ENCODE peak calls at places on chromosomes 11 and 22, in ten cellular contexts. E is IMR-90, Q is fibroblast of lung, M is GM23248, C is K562, Y is mammary epithelial cell, Z is H1, J is GM23338, K is endothelial cell of umbilical vein, D is SK-N-SH. V is an unnamed sample.

GRCh38 chr22:46737105-46737975 is 712 bp downstream of the CERK start:
- DNase-seq in Y (no peak), E (peak; percentile 34), Z (no peak), K (peak; percentile 38), D (no peak), M (peak; percentile 62), C (peak; percentile 72), J (peak; percentile 65), Q (peak; percentile 39), V (peak; percentile 72)

GRCh38 chr11:36684840-36685800 is 87.1 kb upstream of the RAG2 start:
- DNase-seq in D (no peak), Y (no peak), J (no peak), K (no peak), C (no peak), Q (no peak), E (no peak), Z (no peak), M (no peak), V (no peak)

GRCh38 chr22:33409134-33409533 is 351.0 kb upstream of the SYN3 start:
- DNase-seq in C (no peak), J (peak; percentile 25), D (no peak), E (no peak), Z (no peak), M (no peak), Q (no peak), K (no peak), Y (no peak), V (peak; percentile 19)

GRCh38 chr11:20156280-20156875 is 3.9 kb downstream of the DBX1 start:
- DNase-seq in Y (no peak), Q (no peak), E (no peak), Z (no peak), C (peak; percentile 33), K (no peak), D (peak; percentile 24), J (peak; percentile 90), M (no peak), V (peak; percentile 80)

GRCh38 chr11:76471378-76471777 is 26.6 kb downstream of the EMSY start:
- DNase-seq in J (no peak), K (no peak), D (no peak), M (no peak), Y (no peak), Z (no peak), E (no peak), C (no peak), Q (no peak), V (no peak)

GRCh38 chr22:38313384-38313955 is 3.8 kb downstream of the CSNK1E start:
- DNase-seq in K (peak; percentile 53), J (no peak), M (peak; percentile 84), D (no peak), E (peak; percentile 96), Q (peak; percentile 94), C (no peak), Z (no peak), Y (peak; percentile 90), V (peak; percentile 39)

GRCh38 chr22:43090130-43090789 is 1.1 kb upstream of the TTLL1 start:
- DNase-seq in D (peak; percentile 53), Q (peak; percentile 89), J (no peak), E (peak; percentile 80), C (peak; percentile 67), Y (peak; percentile 89), K (peak; percentile 80), M (peak; percentile 95), Z (no peak), V (peak; percentile 28)

GRCh38 chr11:118608268-118609214 is 1.1 kb downstream of the PHLDB1 start:
- DNase-seq in C (peak; percentile 74), Q (peak; percentile 83), D (peak; percentile 74), E (peak; percentile 85), Y (peak; percentile 40), M (peak; percentile 97), J (no peak), K (peak; percentile 65), Z (no peak), V (peak; percentile 54)

GRCh38 chr11:57639321-57640067 is 10.2 kb downstream of the YPEL4 start:
- DNase-seq in D (peak; percentile 66), E (peak; percentile 57), K (peak; percentile 42), Y (no peak), C (no peak), J (peak; percentile 99), Z (peak; percentile 99), Q (peak; percentile 68), M (peak; percentile 23), V (peak; percentile 98)

GRCh38 chr22:20962491-20962945 is 4.5 kb upstream of the AIFM3 start:
- DNase-seq in C (no peak), Y (no peak), Z (no peak), M (no peak), K (no peak), Q (no peak), D (no peak), E (no peak), J (no peak), V (no peak)

GRCh38 chr11:112542479-112542878 is 281.8 kb upstream of the PLET1 start:
- DNase-seq in C (no peak), Z (no peak), Q (no peak), E (no peak), D (no peak), K (no peak), Y (no peak), M (no peak), J (no peak), V (no peak)

GRCh38 chr11:76152086-76152658 is 54.1 kb downstream of the WNT11 start:
- DNase-seq in J (peak; percentile 91), D (no peak), E (peak; percentile 65), M (peak; percentile 50), K (peak; percentile 77), Z (peak; percentile 65), Q (peak; percentile 66), Y (peak; percentile 66), C (peak; percentile 89), V (peak; percentile 90)

GRCh38 chr11:116611998-116612620 is 160.7 kb downstream of the BUD13 start:
- DNase-seq in M (no peak), Q (no peak), Z (no peak), K (no peak), Y (no peak), E (no peak), J (no peak), D (no peak), C (no peak), V (no peak)

GRCh38 chr11:93585758-93586157 is 42.6 kb upstream of the SMCO4 start:
- DNase-seq in E (peak; percentile 73), Y (peak; percentile 49), M (peak; percentile 88), C (no peak), K (no peak), Q (peak; percentile 80), Z (no peak), J (no peak), D (no peak), V (peak; percentile 27)

GRCh38 chr11:9726313-9727022 is 62.6 kb downstream of the SWAP70 start:
- DNase-seq in Q (peak; percentile 91), M (peak; percentile 81), Z (no peak), Y (peak; percentile 75), E (peak; percentile 88), K (peak; percentile 84), D (no peak), J (no peak), C (no peak), V (no peak)

GRCh38 chr11:1834132-1834610 is 619 bp upstream of the SYT8 start:
- DNase-seq in C (no peak), K (no peak), J (no peak), Y (peak; percentile 97), Q (no peak), D (no peak), Z (no peak), M (no peak), E (no peak), V (no peak)

GRCh38 chr11:14645247-14645912 is 1.8 kb downstream of the PDE3B start:
- DNase-seq in Z (no peak), J (no peak), C (no peak), E (peak; percentile 31), M (peak; percentile 66), Y (peak; percentile 1), D (peak; percentile 21), K (peak; percentile 28), Q (peak; percentile 37), V (no peak)
- H2AFZ ChIP-seq in Z (no peak overlapping the region), J (peak overlapping the region; percentile 90), C (no peak overlapping the region), E (no peak overlapping the region), M (peak overlapping the region; percentile 65), Y (no peak overlapping the region), D (no peak overlapping the region), K (peak overlapping the region; percentile 99), Q (no peak overlapping the region), V (no peak overlapping the region)

DNA sequence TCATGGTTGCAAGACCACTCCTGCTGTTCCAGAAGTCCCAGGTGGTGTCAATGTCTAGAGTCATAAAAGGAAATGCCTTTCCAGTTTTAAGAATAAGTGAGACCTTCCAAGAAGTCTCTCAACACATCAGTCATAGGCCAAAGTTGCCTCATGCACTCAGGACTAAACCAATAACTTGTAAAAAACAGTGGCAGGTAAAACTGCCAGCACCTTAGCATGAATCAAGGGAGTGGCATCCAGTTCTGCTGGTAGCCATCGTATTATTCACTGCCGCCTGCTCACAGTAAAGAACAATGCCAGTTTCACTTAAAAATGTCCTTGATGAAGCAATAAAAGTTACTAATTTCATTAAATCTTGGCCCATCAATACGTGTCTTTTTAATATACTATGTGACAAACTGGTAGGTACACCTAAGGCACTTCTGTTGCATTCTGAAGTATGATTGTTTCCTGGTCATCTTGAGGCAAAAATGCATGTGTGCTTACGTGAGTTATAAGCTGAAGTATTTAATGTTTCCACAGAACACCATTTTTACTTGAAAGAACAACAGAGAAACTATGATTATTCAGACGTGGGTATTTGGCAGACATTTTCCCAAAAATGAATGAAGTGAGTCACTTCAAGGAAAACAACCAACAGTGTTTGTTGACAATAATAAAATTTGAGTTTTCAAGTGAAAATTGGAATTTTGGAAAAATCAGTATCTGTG is 125.2 kb upstream of the SNX19 start:
- DNase-seq in M (peak; percentile 71), Q (no peak), E (no peak), K (no peak), C (no peak), Y (peak; percentile 91), D (no peak), J (no peak), Z (no peak), V (no peak)
- H2AFZ ChIP-seq in M (peak overlapping the region; percentile 43), Q (no peak overlapping the region), E (no peak overlapping the region), K (no peak overlapping the region), C (no peak overlapping the region), Y (peak overlapping the region; percentile 76), D (no peak overlapping the region), J (no peak overlapping the region), Z (no peak overlapping the region), V (no peak overlapping the region)

GRCh38 chr11:23103403-23103802 is 243.1 kb upstream of the CCDC179 start:
- DNase-seq in Q (peak; percentile 55), K (no peak), D (no peak), Y (no peak), J (no peak), Z (no peak), M (peak; percentile 5), C (no peak), E (peak; percentile 76), V (no peak)

GRCh38 chr11:23095650-23096049 is 235.4 kb upstream of the CCDC179 start:
- DNase-seq in D (no peak), J (no peak), M (no peak), C (no peak), Y (no peak), K (no peak), Q (no peak), E (no peak), Z (no peak), V (no peak)

GRCh38 chr11:23097906-23098305 is 237.6 kb upstream of the CCDC179 start:
- DNase-seq in E (no peak), Q (no peak), K (no peak), Z (no peak), Y (no peak), M (no peak), C (no peak), J (no peak), D (no peak), V (no peak)
- H2AFZ ChIP-seq in E (no peak overlapping the region), Q (no peak overlapping the region), K (no peak overlapping the region), Z (peak overlapping the region; percentile 68), Y (no peak overlapping the region), M (no peak overlapping the region), C (no peak overlapping the region), J (peak overlapping the region; percentile 63), D (no peak overlapping the region), V (no peak overlapping the region)

GRCh38 chr11:133920109-133920990 is 36.4 kb downstream of the IGSF9B start:
- DNase-seq in K (no peak), M (no peak), Q (no peak), D (no peak), Z (no peak), Y (no peak), J (no peak), E (no peak), C (no peak), V (no peak)
- H2AFZ ChIP-seq in K (no peak overlapping the region), M (no peak overlapping the region), Q (no peak overlapping the region), D (no peak overlapping the region), Z (no peak overlapping the region), Y (no peak overlapping the region), J (no peak overlapping the region), E (no peak overlapping the region), C (no peak overlapping the region), V (no peak overlapping the region)

V was measured in neural progenitor cell.